ENCODE peak calls at places on chromosomes 11 and 22, in four cellular contexts. One of them, this sample, is unnamed.

GRCh38 chr11:67057410-67057757 is 737 bp downstream of the RHOD start:
- DNase-seq in T-helper 1 cell: no peak
- DNase-seq in stimulated activated CD4-positive, alpha-beta T cell treated with anti-CD3 and anti-CD28 coated beads, Interleukin-1b, Interleukin-23, amount 100 ng/mL, for 24 hours: no peak
- DNase-seq in Peyer's patch: no peak
- DNase-seq in this sample: no peak

GRCh38 chr11:106763516-106763915 is 254.8 kb downstream of the GUCY1A2 start:
- DNase-seq in Peyer's patch: no peak
- DNase-seq in T-helper 1 cell: no peak
- DNase-seq in stimulated activated CD4-positive, alpha-beta T cell treated with anti-CD3 and anti-CD28 coated beads, Interleukin-1b, Interleukin-23, amount 100 ng/mL, for 24 hours: no peak
- DNase-seq in this sample: no peak

GRCh38 chr11:73343076-73343833 is 32.9 kb upstream of the RELT start:
- DNase-seq in stimulated activated CD4-positive, alpha-beta T cell treated with anti-CD3 and anti-CD28 coated beads, Interleukin-1b, Interleukin-23, amount 100 ng/mL, for 24 hours: no peak
- DNase-seq in Peyer's patch: no peak
- DNase-seq in T-helper 1 cell: no peak
- DNase-seq in this sample: peak

GRCh38 chr22:40748388-40748970 is 69.2 kb downstream of the MCHR1 start:
- DNase-seq in T-helper 1 cell: no peak
- DNase-seq in Peyer's patch: no peak
- DNase-seq in stimulated activated CD4-positive, alpha-beta T cell treated with anti-CD3 and anti-CD28 coated beads, Interleukin-1b, Interleukin-23, amount 100 ng/mL, for 24 hours: no peak
- DNase-seq in this sample: peak

GRCh38 chr11:62545437-62546243 is 966 bp downstream of the AHNAK start:
- DNase-seq in T-helper 1 cell: peak
- DNase-seq in Peyer's patch: peak
- DNase-seq in stimulated activated CD4-positive, alpha-beta T cell treated with anti-CD3 and anti-CD28 coated beads, Interleukin-1b, Interleukin-23, amount 100 ng/mL, for 24 hours: no peak
- DNase-seq in this sample: peak

GRCh38 chr11:131658952-131659351 is 288.5 kb downstream of the NTM start:
- DNase-seq in stimulated activated CD4-positive, alpha-beta T cell treated with anti-CD3 and anti-CD28 coated beads, Interleukin-1b, Interleukin-23, amount 100 ng/mL, for 24 hours: no peak
- DNase-seq in Peyer's patch: no peak
- DNase-seq in T-helper 1 cell: no peak
- DNase-seq in this sample: no peak

GRCh38 chr22:29664731-29665130 is 55.1 kb upstream of the CABP7 start:
- DNase-seq in stimulated activated CD4-positive, alpha-beta T cell treated with anti-CD3 and anti-CD28 coated beads, Interleukin-1b, Interleukin-23, amount 100 ng/mL, for 24 hours: no peak
- DNase-seq in Peyer's patch: no peak
- DNase-seq in T-helper 1 cell: no peak
- DNase-seq in this sample: no peak

GRCh38 chr11:117591316-117592039 is 205.5 kb downstream of the DSCAML1 start:
- DNase-seq in stimulated activated CD4-positive, alpha-beta T cell treated with anti-CD3 and anti-CD28 coated beads, Interleukin-1b, Interleukin-23, amount 100 ng/mL, for 24 hours: no peak
- DNase-seq in Peyer's patch: no peak
- DNase-seq in T-helper 1 cell: no peak
- DNase-seq in this sample: no peak

GRCh38 chr11:20887137-20887536 is 217.8 kb downstream of the NELL1 start:
- DNase-seq in T-helper 1 cell: no peak
- DNase-seq in stimulated activated CD4-positive, alpha-beta T cell treated with anti-CD3 and anti-CD28 coated beads, Interleukin-1b, Interleukin-23, amount 100 ng/mL, for 24 hours: no peak
- DNase-seq in Peyer's patch: no peak
- DNase-seq in this sample: no peak

GRCh38 chr22:48097723-48098122 is 1335.3 kb downstream of the TBC1D22A start:
- DNase-seq in stimulated activated CD4-positive, alpha-beta T cell treated with anti-CD3 and anti-CD28 coated beads, Interleukin-1b, Interleukin-23, amount 100 ng/mL, for 24 hours: no peak
- DNase-seq in T-helper 1 cell: no peak
- DNase-seq in Peyer's patch: no peak
- DNase-seq in this sample: no peak

GRCh38 chr22:26887456-26887855 is 230.1 kb downstream of the MIAT start:
- DNase-seq in T-helper 1 cell: no peak
- DNase-seq in Peyer's patch: no peak
- DNase-seq in stimulated activated CD4-positive, alpha-beta T cell treated with anti-CD3 and anti-CD28 coated beads, Interleukin-1b, Interleukin-23, amount 100 ng/mL, for 24 hours: no peak
- DNase-seq in this sample: no peak

GRCh38 chr22:40728731-40729189 is 49.5 kb downstream of the MCHR1 start:
- DNase-seq in stimulated activated CD4-positive, alpha-beta T cell treated with anti-CD3 and anti-CD28 coated beads, Interleukin-1b, Interleukin-23, amount 100 ng/mL, for 24 hours: peak
- DNase-seq in Peyer's patch: peak
- DNase-seq in T-helper 1 cell: peak
- DNase-seq in this sample: no peak